ENCODE peak calls at places on chromosomes 13 and 19, in four cellular contexts. V is naive thymus-derived CD8-positive, alpha-beta T cell; K is GM23248; E is DMS53. S is an unnamed sample.

GRCh38 chr19:13987101-13987890 is 18.8 kb downstream of the RFX1 start:
- DNase-seq in E (peak), V (no peak), K (no peak), S (no peak)

GRCh38 chr19:40466219-40467006 is at the start of gene SPTBN4:
- DNase-seq in E (peak), V (peak), K (peak), S (no peak)

GRCh38 chr19:43498233-43498830 is 6.2 kb downstream of the PHLDB3 start:
- DNase-seq in V (no peak), E (no peak), K (no peak), S (no peak)

GRCh38 chr13:93745884-93746283 is 519.3 kb downstream of the GPC6 start:
- DNase-seq in K (no peak), E (no peak), V (no peak), S (peak)

GRCh38 chr19:15249912-15250634 is 17.8 kb upstream of the EPHX3 start:
- DNase-seq in V (no peak), K (peak), E (no peak), S (no peak)

GRCh38 chr19:31253816-31254551 is 95.3 kb downstream of the TSHZ3 start:
- DNase-seq in E (no peak), V (no peak), K (no peak), S (no peak)

GRCh38 chr19:15264061-15264932 is 32.0 kb upstream of the EPHX3 start:
- DNase-seq in E (peak), V (peak), K (peak), S (peak)

GRCh38 chr19:2270572-2271515 is 11.1 kb downstream of the PEAK3 start:
- DNase-seq in K (peak), V (peak), E (peak), S (peak)

GRCh38 chr13:91792054-91792453 is 393.6 kb downstream of the GPC5 start:
- DNase-seq in K (no peak), V (no peak), E (no peak), S (no peak)

GRCh38 chr13:46523972-46524737 is 28.8 kb upstream of the LRCH1 start:
- DNase-seq in K (peak), V (no peak), E (no peak), S (no peak)

GRCh38 chr19:7992575-7992974 is 12.9 kb downstream of the ELAVL1 start:
- DNase-seq in E (no peak), V (no peak), K (no peak), S (no peak)

GRCh38 chr13:95546919-95547318 is 5.6 kb upstream of the CLDN10 start:
- DNase-seq in E (no peak), V (no peak), K (no peak), S (no peak)

GRCh38 chr13:20191311-20191901 is 1.3 kb downstream of the GJB2 start:
- DNase-seq in K (no peak), E (no peak), V (no peak), S (no peak)

GRCh38 chr19:41548954-41549688 is 26.8 kb upstream of the CEACAM21 start:
- DNase-seq in K (no peak), E (no peak), V (peak), S (no peak)

GRCh38 chr19:5292453-5292842 is 48.2 kb downstream of the PTPRS start:
- DNase-seq in K (peak), E (no peak), V (peak), S (peak)

GRCh38 chr19:52140077-52140710 is 456 bp upstream of the ZNF616 start:
- DNase-seq in K (peak), V (no peak), E (peak), S (peak)

GRCh38 chr19:18389736-18390074 is 3.7 kb downstream of the GDF15 start:
- DNase-seq in K (no peak), E (no peak), V (no peak), S (no peak)

GRCh38 chr13:33639640-33640080 is 178.3 kb upstream of the RFC3 start:
- DNase-seq in E (no peak), K (peak), V (no peak), S (no peak)

GRCh38 chr19:6564393-6564792 is 26.6 kb downstream of the CD70 start:
- DNase-seq in K (peak), E (no peak), V (no peak), S (no peak)